ENCODE peak calls at places on chromosomes 3 and 15, in seven cellular contexts. S is brain microvascular endothelial cell; C is H9; I is NCI-H2081; G is CD4-positive, alpha-beta memory T cell; U is activated T-cell treated with anti-CD3 and anti-CD28 coated beads for 24 hours; K is M059J. T is an unnamed sample.
A peak's percentile ranks its signal among the peaks of the same experiment; 100 is the strongest.

GRCh38 chr15:57948554-57949289 is 116.8 kb downstream of the ALDH1A2 start:
- DNase-seq in S (no peak), U (no peak), I (no peak), C (no peak), K (no peak), G (no peak), T (no peak)

GRCh38 chr3:125357032-125357658 is 18.0 kb downstream of the ZNF148 start:
- DNase-seq in U (peak; percentile 49), S (peak; percentile 18), K (no peak), G (peak; percentile 26), C (peak; percentile 48), I (peak; percentile 72), T (no peak)

GRCh38 chr3:32383136-32383711 is 8.4 kb upstream of the CMTM7 start:
- DNase-seq in U (no peak), S (no peak), C (no peak), K (no peak), I (no peak), G (no peak), T (no peak)

GRCh38 chr3:126274735-126275734 is 82.2 kb downstream of the KLF15 start:
- DNase-seq in I (no peak), S (no peak), C (no peak), K (no peak), U (no peak), G (no peak), T (no peak)

GRCh38 chr3:190120161-190121060 is at the start of gene P3H2:
- DNase-seq in S (peak; percentile 87), G (no peak), I (peak; percentile 74), C (peak; percentile 89), U (peak; percentile 13), K (peak; percentile 95), T (no peak)

GRCh38 chr3:188385295-188385694 is 231.3 kb downstream of the LPP start:
- DNase-seq in G (no peak), S (no peak), I (no peak), U (no peak), C (no peak), K (peak; percentile 14), T (no peak)

GRCh38 chr3:186933801-186934200 is 3.5 kb downstream of the ST6GAL1 start:
- DNase-seq in U (no peak), I (no peak), C (no peak), K (no peak), S (no peak), G (no peak), T (no peak)

GRCh38 chr3:72296477-72297111 is 511.6 kb upstream of the PROK2 start:
- DNase-seq in S (no peak), K (no peak), G (no peak), U (no peak), I (no peak), C (no peak), T (no peak)

GRCh38 chr3:185409957-185410356 is 47.0 kb downstream of the MAP3K13 start:
- DNase-seq in U (no peak), I (no peak), G (no peak), S (no peak), C (peak; percentile 36), K (no peak), T (no peak)